ENCODE peak calls at places on chromosome 21, in five cellular contexts. Y is cardiac muscle cell; P is NT2/D1; U is stimulated activated effector memory CD8-positive, alpha-beta T cell treated with anti-CD3 and anti-CD28 coated beads, Interleukin-12 subunit alpha, Interleukin-12 subunit beta, amount 100 ng/mL, for 72 hours; R is HFFc6. V is an unnamed sample.
A peak's percentile ranks its signal among the peaks of the same experiment; 100 is the strongest.

GRCh38 chr21:45267390-45267760 is 20.3 kb downstream of the POFUT2 start:
- DNase-seq in R (no peak), U (no peak), Y (no peak), P (no peak), V (no peak)

GRCh38 chr21:45129231-45129923 is 55.0 kb downstream of the ADARB1 start:
- DNase-seq in P (no peak), R (peak; percentile 39), U (no peak), Y (no peak), V (peak; percentile 51)

GRCh38 chr21:46189213-46189958 is 5.1 kb upstream of the SPATC1L start:
- DNase-seq in U (peak; percentile 46), P (no peak), R (peak; percentile 39), Y (peak; percentile 59), V (peak; percentile 64)

GRCh38 chr21:26972131-26972707 is 5.3 kb upstream of the ADAMTS5 start:
- DNase-seq in U (no peak), R (no peak), P (no peak), Y (no peak), V (no peak)

GRCh38 chr21:41045534-41046268 is 122.3 kb upstream of the BACE2 start:
- DNase-seq in U (no peak), R (no peak), P (no peak), Y (no peak), V (no peak)

GRCh38 chr21:37071561-37072238 is 1.2 kb downstream of the PIGP start:
- DNase-seq in U (peak; percentile 61), Y (peak; percentile 81), R (peak; percentile 62), P (no peak), V (peak; percentile 79)

GRCh38 chr21:14080764-14081096 is 130.0 kb downstream of the LIPI start:
- DNase-seq in U (no peak), P (no peak), Y (no peak), R (no peak), V (no peak)

GRCh38 chr21:46297311-46298082 is 11.4 kb downstream of the YBEY start:
- DNase-seq in U (no peak), R (no peak), Y (peak; percentile 61), P (no peak), V (peak; percentile 43)

GRCh38 chr21:41133896-41134522 is 34.0 kb upstream of the BACE2 start:
- DNase-seq in U (no peak), P (peak; percentile 40), R (peak; percentile 30), Y (peak; percentile 60), V (peak; percentile 82)

GRCh38 chr21:38948377-38948776 is 142.6 kb downstream of the ETS2 start:
- DNase-seq in Y (no peak), P (no peak), R (peak; percentile 7), U (no peak), V (peak; percentile 56)

GRCh38 chr21:25688284-25689035 is 46.2 kb downstream of the ATP5PF start:
- DNase-seq in P (no peak), Y (no peak), R (no peak), U (no peak), V (peak; percentile 21)

GRCh38 chr21:20627594-20627993 is 370.6 kb upstream of the NCAM2 start:
- DNase-seq in Y (no peak), P (peak; percentile 64), R (no peak), U (no peak), V (no peak)

GRCh38 chr21:15549671-15550070 is 180.1 kb upstream of the USP25 start:
- DNase-seq in U (no peak), P (peak; percentile 23), Y (peak; percentile 25), R (peak; percentile 16), V (peak; percentile 27)

GRCh38 chr21:34154878-34155277 is 81.5 kb downstream of the MRPS6 start:
- DNase-seq in Y (no peak), U (no peak), R (no peak), P (no peak), V (no peak)

GRCh38 chr21:21163904-21164303 is 165.7 kb downstream of the NCAM2 start:
- DNase-seq in R (peak; percentile 61), U (no peak), P (peak; percentile 70), Y (peak; percentile 85), V (peak; percentile 61)

GRCh38 chr21:26572668-26573381 is at the start of gene CYYR1:
- DNase-seq in U (no peak), P (peak; percentile 57), R (no peak), Y (peak; percentile 7), V (peak; percentile 29)

GRCh38 chr21:41819856-41820281 is 53.0 kb upstream of the RIPK4 start:
- DNase-seq in Y (no peak), R (no peak), P (no peak), U (no peak), V (no peak)

GRCh38 chr21:46060596-46061061 is 37.3 kb upstream of the COL6A2 start:
- DNase-seq in U (no peak), P (no peak), Y (peak; percentile 99), R (peak; percentile 93), V (peak; percentile 90)

GRCh38 chr21:16070207-16070651 is 340.4 kb downstream of the USP25 start:
- DNase-seq in Y (no peak), P (no peak), R (peak; percentile 22), U (no peak), V (peak; percentile 24)

GRCh38 chr21:34724857-34725195 is 56.0 kb downstream of the CLIC6 start:
- DNase-seq in Y (peak; percentile 18), P (no peak), U (no peak), R (no peak), V (peak; percentile 51)

GRCh38 chr21:44084496-44085241 is 22.5 kb upstream of the PWP2 start:
- DNase-seq in Y (no peak), U (no peak), P (no peak), R (no peak), V (no peak)

GRCh38 chr21:31042080-31042464 is 3.8 kb upstream of the KRTAP19-8 start:
- DNase-seq in P (no peak), U (no peak), R (no peak), Y (no peak), V (no peak)

GRCh38 chr21:42212261-42212660 is 6.7 kb upstream of the ABCG1 start:
- DNase-seq in P (no peak), Y (no peak), U (no peak), R (no peak), V (no peak)

GRCh38 chr21:15660424-15660805 is 69.4 kb upstream of the USP25 start:
- DNase-seq in R (no peak), U (no peak), Y (no peak), P (no peak), V (no peak)

GRCh38 chr21:32412998-32413504 is 545 bp downstream of the EVA1C start:
- DNase-seq in Y (peak; percentile 31), P (no peak), R (no peak), U (peak; percentile 77), V (no peak)

GRCh38 chr21:44800971-44801467 is 601 bp downstream of the UBE2G2 start:
- DNase-seq in U (no peak), R (peak; percentile 28), P (no peak), Y (peak; percentile 33), V (peak; percentile 43)

GRCh38 chr21:36703626-36704280 is 4.8 kb downstream of the SIM2 start:
- DNase-seq in Y (no peak), R (no peak), P (no peak), U (peak; percentile 53), V (no peak)

GRCh38 chr21:31108969-31109368 is 70.7 kb upstream of the KRTAP19-8 start:
- DNase-seq in R (no peak), U (no peak), Y (peak; percentile 40), P (peak; percentile 60), V (peak; percentile 36)

GRCh38 chr21:43273708-43274021 is 104.9 kb downstream of the CRYAA start:
- DNase-seq in Y (no peak), R (no peak), P (no peak), U (no peak), V (no peak)

GRCh38 chr21:34186119-34186719 is 112.8 kb downstream of the MRPS6 start:
- DNase-seq in Y (peak; percentile 16), R (no peak), P (no peak), U (no peak), V (no peak)

GRCh38 chr21:17668479-17668878 is 55.8 kb upstream of the BTG3 start:
- DNase-seq in R (no peak), P (no peak), U (no peak), Y (no peak), V (no peak)

GRCh38 chr21:43308101-43308500 is 118.8 kb downstream of the SIK1 start:
- DNase-seq in P (no peak), Y (no peak), U (no peak), R (no peak), V (no peak)

GRCh38 chr21:37593015-37593414 is 226.4 kb downstream of the DYRK1A start:
- DNase-seq in P (peak; percentile 97), U (no peak), Y (no peak), R (no peak), V (no peak)

GRCh38 chr21:32463367-32463766 is 50.9 kb downstream of the EVA1C start:
- DNase-seq in R (peak; percentile 26), P (no peak), U (no peak), Y (peak; percentile 67), V (no peak)

GRCh38 chr21:35674895-35675470 is 385.3 kb downstream of the SETD4 start:
- DNase-seq in P (no peak), U (no peak), R (peak; percentile 16), Y (peak; percentile 40), V (no peak)

GRCh38 chr21:14923468-14923867 is 141.3 kb downstream of the NRIP1 start:
- DNase-seq in P (no peak), R (peak; percentile 57), Y (peak; percentile 72), U (no peak), V (peak; percentile 40)

GRCh38 chr21:31555741-31556191 is 103.7 kb upstream of the SOD1 start:
- DNase-seq in P (peak; percentile 75), U (no peak), R (no peak), Y (no peak), V (no peak)

GRCh38 chr21:27802816-27803475 is 836.1 kb upstream of the ADAMTS5 start:
- DNase-seq in U (peak; percentile 49), Y (peak; percentile 50), P (peak; percentile 38), R (peak; percentile 34), V (peak; percentile 64)

GRCh38 chr21:42362198-42362597 is 4.1 kb downstream of the TFF1 start:
- DNase-seq in R (no peak), Y (no peak), P (no peak), U (no peak), V (no peak)

GRCh38 chr21:28776251-28776650 is 216.4 kb downstream of the LTN1 start:
- DNase-seq in P (no peak), R (peak; percentile 74), Y (peak; percentile 68), U (peak; percentile 73), V (no peak)

V was measured in AG20443.